ENCODE peak calls at places on chromosomes 4 and X, in nine cellular contexts. K is stomach, F is HL-60, L is GM23338, D is WERI-Rb-1, H is spleen, V is astrocyte of the spinal cord, G is mucosa of descending colon, B is HepG2. R is an unnamed sample.

GRCh38 chrX:16113978-16114554 is 9.3 kb upstream of the GRPR start:
- DNase-seq in H (no peak), D (no peak), L (no peak), V (peak; percentile 8), G (no peak), B (no peak), K (no peak), F (peak; percentile 60), R (no peak)

GRCh38 chr4:89222171-89222570 is 85.4 kb downstream of the GPRIN3 start:
- DNase-seq in G (no peak), K (no peak), D (no peak), H (no peak), V (no peak), B (no peak), F (no peak), L (no peak), R (no peak)

GRCh38 chrX:15150578-15150977 is 119.3 kb downstream of the ASB9 start:
- DNase-seq in V (no peak), H (no peak), K (no peak), D (no peak), L (no peak), G (no peak), B (no peak), F (no peak), R (no peak)

GRCh38 chrX:137166591-137166990 is 132.8 kb upstream of the GPR101 start:
- DNase-seq in D (peak; percentile 15), F (no peak), H (no peak), K (peak; percentile 42), L (peak; percentile 49), G (no peak), B (no peak), V (no peak), R (no peak)

GRCh38 chrX:47182106-47182700 is 11.4 kb upstream of the UBA1 start:
- DNase-seq in L (no peak), K (no peak), V (no peak), F (no peak), B (no peak), H (peak; percentile 56), G (no peak), D (no peak), R (no peak)

GRCh38 chr4:89583106-89583505 is 253.9 kb downstream of the SNCA start:
- DNase-seq in B (no peak), F (no peak), G (no peak), V (no peak), K (no peak), D (no peak), L (no peak), H (no peak), R (no peak)

GRCh38 chr4:78032446-78032845 is 24.7 kb upstream of the FRAS1 start:
- DNase-seq in G (no peak), L (peak; percentile 55), D (peak; percentile 24), H (no peak), K (no peak), B (no peak), V (no peak), F (no peak), R (no peak)

GRCh38 chrX:119427024-119427794 is 28.1 kb downstream of the SLC25A43 start:
- DNase-seq in F (peak; percentile 25), H (peak; percentile 76), K (no peak), G (peak; percentile 19), D (no peak), B (no peak), V (peak; percentile 46), L (peak; percentile 10), R (no peak)

GRCh38 chrX:132631579-132632232 is 142.9 kb upstream of the MBNL3 start:
- DNase-seq in L (peak; percentile 39), F (no peak), V (peak; percentile 45), B (peak; percentile 31), K (no peak), D (no peak), H (no peak), G (no peak), R (peak; percentile 11)

GRCh38 chrX:116230136-116230886 is 59.8 kb downstream of the AGTR2 start:
- DNase-seq in F (no peak), D (no peak), K (no peak), B (peak; percentile 1), V (no peak), G (no peak), L (no peak), H (no peak), R (no peak)

GRCh38 chr4:13484045-13484748 is at the start of gene RAB28:
- DNase-seq in H (peak; percentile 99), G (peak; percentile 95), B (peak; percentile 83), D (peak; percentile 94), V (peak; percentile 98), F (peak; percentile 69), K (peak; percentile 96), L (peak; percentile 96), R (peak; percentile 74)

GRCh38 chr4:184382189-184382846 is 92.0 kb downstream of the IRF2 start:
- DNase-seq in F (no peak), H (no peak), B (peak; percentile 33), G (no peak), K (no peak), D (no peak), L (no peak), V (no peak), R (no peak)

GRCh38 chr4:139367421-139368090 is 65.3 kb upstream of the NDUFC1 start:
- DNase-seq in L (no peak), V (peak; percentile 71), K (no peak), G (no peak), D (no peak), H (no peak), B (no peak), F (no peak), R (peak; percentile 45)

GRCh38 chrX:69616520-69617203 is 749 bp downstream of the EDA start:
- DNase-seq in H (peak; percentile 64), F (no peak), L (peak; percentile 21), D (peak; percentile 13), G (peak; percentile 37), K (peak; percentile 25), V (no peak), B (peak; percentile 0), R (no peak)

GRCh38 chrX:69615779-69616519 is at the start of gene EDA:
- DNase-seq in G (peak; percentile 90), F (peak; percentile 0), H (peak; percentile 85), L (peak; percentile 91), K (peak; percentile 85), B (peak; percentile 73), V (peak; percentile 62), D (peak; percentile 84), R (no peak)

GRCh38 chrX:69614896-69615295 is 1.0 kb upstream of the EDA start:
- DNase-seq in G (no peak), F (no peak), K (no peak), L (no peak), B (no peak), H (no peak), D (no peak), V (no peak), R (no peak)

GRCh38 chrX:69613946-69614345 is 2.0 kb upstream of the EDA start:
- DNase-seq in F (no peak), K (no peak), H (no peak), L (no peak), B (peak; percentile 77), D (no peak), V (no peak), G (no peak), R (no peak)

GRCh38 chrX:69615323-69615722 is 590 bp upstream of the EDA start:
- DNase-seq in V (no peak), B (no peak), G (no peak), D (no peak), H (no peak), F (no peak), K (no peak), L (peak; percentile 76), R (no peak)
- H3K4me3 ChIP-seq in V (no peak overlapping the region), B (peak overlapping the region; percentile 43), G (no peak overlapping the region), D (no peak overlapping the region), H (peak overlapping the region; percentile 41), F (no peak overlapping the region), K (peak overlapping the region; percentile 51), L (peak overlapping the region; percentile 46), R (no peak overlapping the region)

DNA sequence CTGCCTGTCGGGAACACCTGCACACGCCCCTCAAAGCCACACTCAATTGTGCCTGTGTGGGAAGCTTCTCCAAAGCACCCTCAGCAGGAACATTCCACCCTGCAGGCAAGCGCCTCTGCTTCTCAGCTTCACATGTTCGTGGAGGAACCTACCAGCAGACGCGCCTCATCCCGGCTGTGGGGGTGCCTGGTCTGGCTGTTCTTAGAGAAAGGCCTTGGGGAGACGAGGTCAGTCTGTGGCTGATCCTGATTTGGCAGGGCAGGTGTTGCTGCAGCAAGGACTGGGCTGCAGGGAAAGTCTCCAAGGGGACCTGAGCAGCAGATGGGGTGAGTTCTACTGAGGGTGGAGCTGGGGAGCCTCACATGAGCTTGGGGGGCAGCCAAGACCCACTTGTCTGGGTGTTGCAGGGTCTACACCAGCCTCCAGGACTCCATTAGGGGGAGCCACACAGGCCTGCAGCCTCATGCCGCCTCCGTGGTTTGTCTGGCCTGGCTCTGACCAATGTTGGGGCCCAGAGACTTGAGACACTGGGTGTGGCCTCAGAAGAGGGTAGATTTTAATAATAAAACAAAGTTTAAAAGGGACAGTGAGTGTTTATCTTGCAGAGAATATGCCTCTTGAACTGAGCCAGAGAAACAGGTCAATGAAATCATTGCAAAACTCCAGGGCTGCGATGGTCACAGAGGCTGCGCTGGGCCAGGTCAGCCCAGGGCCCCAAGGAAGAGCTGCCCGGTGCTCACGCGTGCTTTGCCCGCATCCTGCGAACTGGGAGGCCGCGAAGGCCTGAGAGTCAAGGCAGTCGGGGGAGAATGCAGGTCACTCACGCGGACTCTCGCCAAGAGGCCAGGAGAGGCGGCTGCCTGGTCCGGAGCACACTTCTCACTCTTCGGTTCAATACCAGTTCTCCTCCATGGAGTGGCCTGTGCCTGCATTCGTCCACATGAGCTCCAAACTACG is 21.1 kb downstream of the RNF212 start:
- DNase-seq in F (no peak), V (no peak), L (peak; percentile 72), K (no peak), G (no peak), H (peak; percentile 51), B (no peak), D (no peak), R (no peak)
- TF ChIP-seq CTCF in F (no peak), V (peak; percentile 16), L (peak; percentile 65), K (no peak), G (no peak), H (no peak), B (peak; percentile 24), D (peak; percentile 46), R (no peak)

GRCh38 chr4:2817136-2817535 is 24.3 kb downstream of the SH3BP2 start:
- DNase-seq in V (no peak), K (no peak), G (peak; percentile 40), L (no peak), H (peak; percentile 67), F (no peak), D (no peak), B (no peak), R (no peak)
- H3K4me3 ChIP-seq in V (no peak overlapping the region), K (peak overlapping the region; percentile 60), G (no peak overlapping the region), L (no peak overlapping the region), H (peak overlapping the region; percentile 41), F (no peak overlapping the region), D (no peak overlapping the region), B (no peak overlapping the region), R (no peak overlapping the region)

DNA sequence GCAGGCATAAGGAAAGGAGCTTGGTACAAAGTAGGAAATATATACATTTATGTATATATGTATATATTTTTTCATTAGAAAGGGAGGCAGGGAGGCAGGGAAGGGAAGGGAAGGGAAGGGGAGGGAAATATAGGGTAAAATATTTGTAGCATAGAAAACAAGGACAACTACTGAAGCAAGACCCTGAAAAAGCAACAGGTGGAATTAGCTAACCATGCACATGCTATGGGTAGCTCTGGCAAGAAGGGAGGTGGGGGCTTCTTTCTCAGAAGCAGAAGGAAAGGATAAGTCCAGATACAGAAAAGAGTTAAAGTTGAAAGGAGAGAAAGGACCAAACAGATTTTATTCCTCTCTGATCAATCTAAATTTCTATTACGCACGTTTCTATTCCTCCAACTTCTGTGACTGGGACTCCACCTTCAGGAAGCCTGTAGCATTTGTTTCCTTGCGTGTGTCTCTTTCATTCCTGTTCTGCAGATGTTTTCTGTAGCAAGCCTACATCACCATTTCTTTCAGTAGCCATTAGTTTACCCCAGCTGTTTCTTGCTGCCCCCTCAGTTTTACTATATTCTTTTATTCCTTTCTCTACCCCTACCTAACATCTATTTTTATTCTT is 82.9 kb downstream of the OR13H1 start:
- DNase-seq in B (no peak), F (no peak), G (no peak), D (no peak), V (peak; percentile 27), L (peak; percentile 40), H (no peak), K (no peak), R (no peak)
- TF ChIP-seq CTCF in B (peak; percentile 17), F (no peak), G (no peak), D (peak; percentile 30), V (peak; percentile 42), L (peak; percentile 57), H (no peak), K (no peak), R (no peak)

R was measured in AG09309.